ENCODE peak calls at places on chromosome 22, in six cellular contexts. One of them, this sample, is unnamed.

GRCh38 chr22:18012528-18012927 is 11.8 kb downstream of the MICAL3 start:
- DNase-seq in CD8-positive, alpha-beta memory T cell: no peak
- DNase-seq in HAP-1: no peak
- DNase-seq in GM23248: peak; percentile 50
- DNase-seq in BE2C: no peak
- DNase-seq in astrocyte: peak; percentile 56
- DNase-seq in this sample: no peak

GRCh38 chr22:47309946-47310345 is 547.5 kb downstream of the TBC1D22A start:
- DNase-seq in astrocyte: no peak
- DNase-seq in CD8-positive, alpha-beta memory T cell: no peak
- DNase-seq in GM23248: no peak
- DNase-seq in HAP-1: no peak
- DNase-seq in BE2C: no peak
- DNase-seq in this sample: no peak

GRCh38 chr22:19520007-19520406 is 4.2 kb downstream of the CLDN5 start:
- DNase-seq in astrocyte: no peak
- DNase-seq in BE2C: no peak
- DNase-seq in CD8-positive, alpha-beta memory T cell: no peak
- DNase-seq in HAP-1: no peak
- DNase-seq in GM23248: no peak
- DNase-seq in this sample: no peak

GRCh38 chr22:50115693-50116092 is 25.9 kb downstream of the MOV10L1 start:
- DNase-seq in astrocyte: peak; percentile 42
- DNase-seq in HAP-1: no peak
- DNase-seq in CD8-positive, alpha-beta memory T cell: no peak
- DNase-seq in BE2C: peak; percentile 29
- DNase-seq in GM23248: no peak
- DNase-seq in this sample: peak; percentile 25

GRCh38 chr22:29204617-29205183 is 996 bp upstream of the EMID1 start:
- DNase-seq in CD8-positive, alpha-beta memory T cell: no peak
- DNase-seq in HAP-1: no peak
- DNase-seq in BE2C: no peak
- DNase-seq in GM23248: no peak
- DNase-seq in astrocyte: no peak
- DNase-seq in this sample: no peak

GRCh38 chr22:50417544-50417943 is 57.3 kb downstream of the SBF1 start:
- DNase-seq in CD8-positive, alpha-beta memory T cell: no peak
- DNase-seq in GM23248: no peak
- DNase-seq in astrocyte: peak; percentile 14
- DNase-seq in HAP-1: no peak
- DNase-seq in BE2C: no peak
- DNase-seq in this sample: no peak

GRCh38 chr22:49056301-49056700 is 771.4 kb downstream of the BRD1 start:
- DNase-seq in HAP-1: no peak
- DNase-seq in GM23248: no peak
- DNase-seq in BE2C: no peak
- DNase-seq in astrocyte: no peak
- DNase-seq in CD8-positive, alpha-beta memory T cell: no peak
- DNase-seq in this sample: no peak

GRCh38 chr22:23984430-23984829 is 4.5 kb downstream of the GSTT2 start:
- DNase-seq in CD8-positive, alpha-beta memory T cell: no peak
- DNase-seq in BE2C: peak; percentile 63
- DNase-seq in HAP-1: peak; percentile 43
- DNase-seq in astrocyte: no peak
- DNase-seq in GM23248: peak; percentile 30
- DNase-seq in this sample: peak; percentile 21

GRCh38 chr22:48554893-48555552 is 1272.7 kb downstream of the BRD1 start:
- DNase-seq in BE2C: no peak
- DNase-seq in HAP-1: no peak
- DNase-seq in CD8-positive, alpha-beta memory T cell: no peak
- DNase-seq in GM23248: no peak
- DNase-seq in astrocyte: peak; percentile 7
- DNase-seq in this sample: no peak

GRCh38 chr22:50621491-50621880 is 6.5 kb downstream of the ARSA start:
- DNase-seq in BE2C: no peak
- DNase-seq in HAP-1: peak; percentile 8
- DNase-seq in GM23248: no peak
- DNase-seq in astrocyte: no peak
- DNase-seq in CD8-positive, alpha-beta memory T cell: peak; percentile 78
- DNase-seq in this sample: no peak

GRCh38 chr22:42887523-42888507 is 30.7 kb upstream of the ARFGAP3 start:
- DNase-seq in GM23248: no peak
- DNase-seq in HAP-1: no peak
- DNase-seq in CD8-positive, alpha-beta memory T cell: no peak
- DNase-seq in astrocyte: no peak
- DNase-seq in BE2C: no peak
- DNase-seq in this sample: no peak

GRCh38 chr22:37283393-37283937 is 1.2 kb downstream of the CYTH4 start:
- DNase-seq in HAP-1: no peak
- DNase-seq in GM23248: peak; percentile 21
- DNase-seq in CD8-positive, alpha-beta memory T cell: peak; percentile 73
- DNase-seq in astrocyte: no peak
- DNase-seq in BE2C: no peak
- DNase-seq in this sample: no peak

GRCh38 chr22:47267531-47268282 is 505.3 kb downstream of the TBC1D22A start:
- DNase-seq in CD8-positive, alpha-beta memory T cell: no peak
- DNase-seq in astrocyte: no peak
- DNase-seq in GM23248: no peak
- DNase-seq in BE2C: no peak
- DNase-seq in HAP-1: no peak
- DNase-seq in this sample: no peak

GRCh38 chr22:46063861-46064235 is 86.5 kb upstream of the PPARA start:
- DNase-seq in BE2C: no peak
- DNase-seq in HAP-1: no peak
- DNase-seq in astrocyte: peak; percentile 30
- DNase-seq in GM23248: peak; percentile 65
- DNase-seq in CD8-positive, alpha-beta memory T cell: no peak
- DNase-seq in this sample: no peak

GRCh38 chr22:32576553-32577255 is 102.1 kb downstream of the FBXO7 start:
- DNase-seq in HAP-1: no peak
- DNase-seq in astrocyte: no peak
- DNase-seq in BE2C: no peak
- DNase-seq in GM23248: no peak
- DNase-seq in CD8-positive, alpha-beta memory T cell: no peak
- DNase-seq in this sample: no peak

GRCh38 chr22:28942801-28943500 is 59.6 kb downstream of the ZNRF3 start:
- DNase-seq in CD8-positive, alpha-beta memory T cell: no peak
- DNase-seq in HAP-1: no peak
- DNase-seq in BE2C: no peak
- DNase-seq in GM23248: no peak
- DNase-seq in astrocyte: no peak
- DNase-seq in this sample: no peak

GRCh38 chr22:39596601-39597000 is 26.0 kb downstream of the CACNA1I start:
- DNase-seq in astrocyte: no peak
- DNase-seq in CD8-positive, alpha-beta memory T cell: no peak
- DNase-seq in BE2C: no peak
- DNase-seq in HAP-1: no peak
- DNase-seq in GM23248: no peak
- DNase-seq in this sample: no peak
- H3K27me3 ChIP-seq in astrocyte: peaks cover 29% of the 10 kb centered on the region
- H3K27me3 ChIP-seq in CD8-positive, alpha-beta memory T cell: peaks cover 3% of the 10 kb centered on the region
- H3K27me3 ChIP-seq in BE2C: no peaks in the 10 kb centered on the region
- H3K27me3 ChIP-seq in HAP-1: peaks cover 4% of the 10 kb centered on the region
- H3K27me3 ChIP-seq in GM23248: peaks cover 9% of the 10 kb centered on the region
- H3K27me3 ChIP-seq in this sample: no peaks in the 10 kb centered on the region

DNA sequence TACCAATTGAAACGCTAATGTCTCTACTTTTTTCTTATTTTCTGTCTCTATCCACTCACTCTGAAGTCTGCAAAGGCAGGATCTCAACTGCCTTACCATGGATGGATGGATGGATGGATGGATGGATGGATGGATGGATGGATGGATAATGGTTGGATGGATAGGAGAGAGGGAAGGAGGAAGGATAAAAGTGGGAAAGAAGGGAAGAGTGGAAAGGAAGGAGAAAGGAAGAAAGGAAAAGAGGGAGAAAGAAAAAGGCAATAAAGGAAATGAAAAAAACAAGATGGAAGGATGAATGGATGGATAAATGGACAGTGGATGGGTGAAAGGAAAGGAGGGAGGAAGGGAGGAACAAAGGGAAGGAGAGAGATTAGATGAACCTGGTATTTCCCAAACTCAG is 506.0 kb downstream of the MN1 start:
- DNase-seq in CD8-positive, alpha-beta memory T cell: no peak
- DNase-seq in HAP-1: no peak
- DNase-seq in BE2C: no peak
- DNase-seq in astrocyte: no peak
- DNase-seq in GM23248: no peak
- DNase-seq in this sample: no peak
- H3K27me3 ChIP-seq in CD8-positive, alpha-beta memory T cell: no peaks in the 10 kb centered on the region
- H3K27me3 ChIP-seq in HAP-1: peaks cover 25% of the 10 kb centered on the region
- H3K27me3 ChIP-seq in BE2C: peaks cover 13% of the 10 kb centered on the region
- H3K27me3 ChIP-seq in astrocyte: no peaks in the 10 kb centered on the region
- H3K27me3 ChIP-seq in GM23248: no peaks in the 10 kb centered on the region
- H3K27me3 ChIP-seq in this sample: no peaks in the 10 kb centered on the region

GRCh38 chr22:22884888-22885840 is 2.5 kb upstream of the IGLL5 start:
- DNase-seq in GM23248: no peak
- DNase-seq in astrocyte: no peak
- DNase-seq in BE2C: no peak
- DNase-seq in HAP-1: no peak
- DNase-seq in CD8-positive, alpha-beta memory T cell: no peak
- DNase-seq in this sample: no peak

GRCh38 chr22:22881116-22882032 is 6.2 kb upstream of the IGLL5 start:
- DNase-seq in astrocyte: no peak
- DNase-seq in BE2C: peak; percentile 63
- DNase-seq in CD8-positive, alpha-beta memory T cell: no peak
- DNase-seq in HAP-1: no peak
- DNase-seq in GM23248: no peak
- DNase-seq in this sample: no peak

GRCh38 chr22:22882033-22882717 is 5.4 kb upstream of the IGLL5 start:
- DNase-seq in GM23248: peak; percentile 23
- DNase-seq in HAP-1: no peak
- DNase-seq in BE2C: no peak
- DNase-seq in CD8-positive, alpha-beta memory T cell: no peak
- DNase-seq in astrocyte: no peak
- DNase-seq in this sample: no peak

GRCh38 chr22:22884010-22884887 is 3.4 kb upstream of the IGLL5 start:
- DNase-seq in GM23248: peak; percentile 74
- DNase-seq in astrocyte: no peak
- DNase-seq in CD8-positive, alpha-beta memory T cell: peak; percentile 70
- DNase-seq in HAP-1: peak; percentile 58
- DNase-seq in BE2C: peak; percentile 73
- DNase-seq in this sample: peak; percentile 48

GRCh38 chr22:22883090-22883727 is 4.4 kb upstream of the IGLL5 start:
- DNase-seq in BE2C: no peak
- DNase-seq in CD8-positive, alpha-beta memory T cell: no peak
- DNase-seq in HAP-1: no peak
- DNase-seq in GM23248: no peak
- DNase-seq in astrocyte: no peak
- DNase-seq in this sample: no peak
- H3K27me3 ChIP-seq in BE2C: peaks cover 4% of the 10 kb centered on the region
- H3K27me3 ChIP-seq in CD8-positive, alpha-beta memory T cell: no peaks in the 10 kb centered on the region
- H3K27me3 ChIP-seq in HAP-1: peaks cover 5% of the 10 kb centered on the region
- H3K27me3 ChIP-seq in GM23248: peaks cover 11% of the 10 kb centered on the region
- H3K27me3 ChIP-seq in astrocyte: peaks cover 4% of the 10 kb centered on the region
- H3K27me3 ChIP-seq in this sample: peaks cover 3% of the 10 kb centered on the region

DNA sequence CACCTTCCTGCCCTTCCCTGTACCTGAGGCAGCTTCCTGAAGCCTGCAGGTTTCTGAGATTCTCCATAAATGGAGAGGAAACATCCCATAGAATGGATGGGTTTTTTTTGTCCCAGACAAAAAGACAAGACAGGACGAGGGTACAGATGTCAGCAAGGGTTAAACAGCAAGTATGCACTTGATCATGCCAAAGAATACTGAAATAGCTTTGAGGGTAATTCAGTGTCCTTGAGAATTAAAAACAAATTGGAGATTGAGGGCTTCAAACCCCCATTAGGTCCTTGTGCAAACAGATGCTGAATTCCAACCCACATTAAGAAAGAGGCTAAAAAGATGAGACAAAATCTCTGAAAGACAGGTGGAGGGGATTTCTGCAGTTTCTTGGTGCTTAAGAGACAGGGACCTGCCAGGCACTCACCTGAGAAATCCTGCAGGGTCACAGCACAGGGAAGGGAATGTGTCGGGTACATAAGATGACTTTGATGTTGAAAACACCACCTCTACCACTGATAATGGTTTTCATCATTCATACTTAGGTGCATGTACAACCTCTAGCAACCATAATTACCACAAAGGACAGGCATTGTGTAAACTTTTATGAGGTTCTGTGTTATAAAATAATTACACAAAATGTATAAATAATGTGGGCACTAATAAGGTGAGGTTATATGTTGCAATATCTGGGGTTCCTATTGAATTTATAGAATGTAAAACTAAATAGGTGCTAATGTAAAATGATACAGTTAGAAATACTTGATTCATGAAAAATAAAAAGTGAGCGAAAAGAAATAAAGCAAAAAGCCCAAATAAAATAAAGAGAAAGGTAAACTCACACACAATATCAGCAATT is 107.1 kb upstream of the TOP3B start:
- DNase-seq in CD8-positive, alpha-beta memory T cell: no peak
- DNase-seq in GM23248: no peak
- DNase-seq in BE2C: no peak
- DNase-seq in HAP-1: no peak
- DNase-seq in astrocyte: no peak
- DNase-seq in this sample: no peak
- H3K27me3 ChIP-seq in CD8-positive, alpha-beta memory T cell: peaks cover 8% of the 10 kb centered on the region
- H3K27me3 ChIP-seq in GM23248: peaks cover 29% of the 10 kb centered on the region
- H3K27me3 ChIP-seq in BE2C: peaks cover 22% of the 10 kb centered on the region
- H3K27me3 ChIP-seq in HAP-1: peaks cover 9% of the 10 kb centered on the region
- H3K27me3 ChIP-seq in astrocyte: peaks cover 20% of the 10 kb centered on the region
- H3K27me3 ChIP-seq in this sample: no peaks in the 10 kb centered on the region

GRCh38 chr22:22682807-22683667 is 38.6 kb downstream of the GGTLC2 start:
- DNase-seq in BE2C: no peak
- DNase-seq in CD8-positive, alpha-beta memory T cell: no peak
- DNase-seq in astrocyte: peak; percentile 9
- DNase-seq in HAP-1: no peak
- DNase-seq in GM23248: peak; percentile 30
- DNase-seq in this sample: peak; percentile 71

GRCh38 chr22:22682196-22682595 is 37.8 kb downstream of the GGTLC2 start:
- DNase-seq in BE2C: no peak
- DNase-seq in GM23248: no peak
- DNase-seq in CD8-positive, alpha-beta memory T cell: no peak
- DNase-seq in astrocyte: no peak
- DNase-seq in HAP-1: no peak
- DNase-seq in this sample: no peak

GRCh38 chr22:22681221-22681739 is 36.9 kb downstream of the GGTLC2 start:
- DNase-seq in astrocyte: no peak
- DNase-seq in BE2C: no peak
- DNase-seq in HAP-1: no peak
- DNase-seq in GM23248: peak; percentile 51
- DNase-seq in CD8-positive, alpha-beta memory T cell: no peak
- DNase-seq in this sample: peak; percentile 69

GRCh38 chr22:22674473-22674872 is 30.1 kb downstream of the GGTLC2 start:
- DNase-seq in astrocyte: no peak
- DNase-seq in BE2C: no peak
- DNase-seq in GM23248: no peak
- DNase-seq in CD8-positive, alpha-beta memory T cell: no peak
- DNase-seq in HAP-1: no peak
- DNase-seq in this sample: no peak

GRCh38 chr22:22678970-22679369 is 34.6 kb downstream of the GGTLC2 start:
- DNase-seq in BE2C: no peak
- DNase-seq in GM23248: no peak
- DNase-seq in HAP-1: no peak
- DNase-seq in astrocyte: no peak
- DNase-seq in CD8-positive, alpha-beta memory T cell: no peak
- DNase-seq in this sample: no peak
- H3K27me3 ChIP-seq in BE2C: peaks cover 7% of the 10 kb centered on the region
- H3K27me3 ChIP-seq in GM23248: peaks cover 26% of the 10 kb centered on the region
- H3K27me3 ChIP-seq in HAP-1: peaks cover 10% of the 10 kb centered on the region
- H3K27me3 ChIP-seq in astrocyte: peaks cover 3% of the 10 kb centered on the region
- H3K27me3 ChIP-seq in CD8-positive, alpha-beta memory T cell: no peaks in the 10 kb centered on the region
- H3K27me3 ChIP-seq in this sample: no peaks in the 10 kb centered on the region